ENCODE peak calls at places on chromosomes 7 and 10, in nine cellular contexts. W is right lobe of liver; E is CD8-positive, alpha-beta T cell; C is psoas muscle; X is upper lobe of right lung; Z is A549; G is tibial nerve; T is heart left ventricle; P is neural progenitor cell. J is an unnamed sample. For H3K4me1, the result is how much of the 10 kb centered on the place peaks cover.

GRCh38 chr7:138338361-138338760 is 121.7 kb upstream of the TRIM24 start:
- DNase-seq in W (peak), E (no peak), C (peak), X (no peak), Z (no peak), G (peak), T (peak), P (no peak), J (no peak)

GRCh38 chr10:101597036-101597435 is 8.9 kb downstream of the DPCD start:
- DNase-seq in W (no peak), E (no peak), C (peak), X (no peak), Z (no peak), G (no peak), T (no peak), P (peak), J (no peak)

GRCh38 chr10:568848-569247 is 120.6 kb downstream of the DIP2C start:
- DNase-seq in W (no peak), E (no peak), C (no peak), X (no peak), Z (no peak), G (no peak), T (no peak), P (no peak), J (no peak)

GRCh38 chr10:95312986-95313495 is 22.2 kb upstream of the PDLIM1 start:
- DNase-seq in W (no peak), E (no peak), C (no peak), X (no peak), Z (no peak), G (no peak), T (no peak), P (peak), J (no peak)

GRCh38 chr10:70324951-70325781 is 41.4 kb upstream of the NPFFR1 start:
- DNase-seq in W (no peak), E (no peak), C (no peak), X (no peak), Z (no peak), G (no peak), T (no peak), P (no peak), J (no peak)

GRCh38 chr10:34526186-34526585 is 288.9 kb downstream of the PARD3 start:
- DNase-seq in W (no peak), E (no peak), C (no peak), X (no peak), Z (no peak), G (no peak), T (no peak), P (no peak), J (no peak)

GRCh38 chr7:135392701-135393100 is 117.2 kb downstream of the CNOT4 start:
- DNase-seq in W (no peak), E (no peak), C (no peak), X (no peak), Z (no peak), G (no peak), T (no peak), P (no peak), J (no peak)

GRCh38 chr10:45353176-45353575 is 20.8 kb upstream of the ALOX5 start:
- DNase-seq in W (no peak), E (no peak), C (no peak), X (no peak), Z (no peak), G (no peak), T (no peak), P (no peak), J (no peak)

GRCh38 chr7:50655490-50655889 is 90.3 kb upstream of the DDC start:
- DNase-seq in W (no peak), E (no peak), C (no peak), X (no peak), Z (no peak), G (no peak), T (no peak), P (no peak), J (no peak)

GRCh38 chr7:50653997-50654425 is 88.8 kb upstream of the DDC start:
- DNase-seq in W (no peak), E (no peak), C (peak), X (no peak), Z (no peak), G (peak), T (peak), P (no peak), J (no peak)

GRCh38 chr7:50656141-50656895 is 91.1 kb upstream of the DDC start:
- DNase-seq in W (no peak), E (no peak), C (peak), X (peak), Z (no peak), G (no peak), T (no peak), P (no peak), J (no peak)

GRCh38 chr7:50653116-50653854 is 88.1 kb upstream of the DDC start:
- DNase-seq in W (no peak), E (no peak), C (peak), X (no peak), Z (no peak), G (peak), T (peak), P (no peak), J (no peak)

DNA sequence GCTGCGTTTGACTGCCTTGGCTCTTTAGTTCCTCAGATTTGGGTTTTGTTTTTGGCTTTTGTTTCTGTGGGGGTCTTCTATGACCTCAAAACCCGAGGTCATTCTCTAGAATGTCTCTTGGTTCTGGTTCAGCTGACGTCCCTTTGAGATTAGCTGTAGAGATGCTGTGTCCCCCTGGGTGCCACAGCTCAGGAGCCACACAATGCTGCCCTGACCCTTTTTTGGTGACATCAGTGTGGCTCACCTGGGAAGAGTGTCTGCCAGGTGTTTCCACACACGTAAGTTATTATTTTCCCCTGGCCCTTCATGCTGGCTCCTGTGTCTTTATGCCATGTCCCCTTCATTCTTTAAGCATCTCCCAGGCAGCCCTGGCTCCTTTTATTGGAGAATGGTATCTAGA is 89.8 kb upstream of the DDC start:
- DNase-seq in W (no peak), E (no peak), C (no peak), X (no peak), Z (no peak), G (no peak), T (no peak), P (no peak), J (no peak)
- H3K4me1 ChIP-seq in W (under half), E (under half), C (half or more), X (half or more), Z (under half), G (half or more), T (half or more), P (under half), J (half or more)

GRCh38 chr7:158782638-158783490 is 46.4 kb downstream of the ESYT2 start:
- DNase-seq in W (no peak), E (no peak), C (peak), X (no peak), Z (peak), G (peak), T (peak), P (peak), J (peak)
- TF ChIP-seq CTCF in W (peak), E (no peak), C (peak), X (peak), Z (no peak), G (peak), T (peak), P (no peak), J (peak)

DNA sequence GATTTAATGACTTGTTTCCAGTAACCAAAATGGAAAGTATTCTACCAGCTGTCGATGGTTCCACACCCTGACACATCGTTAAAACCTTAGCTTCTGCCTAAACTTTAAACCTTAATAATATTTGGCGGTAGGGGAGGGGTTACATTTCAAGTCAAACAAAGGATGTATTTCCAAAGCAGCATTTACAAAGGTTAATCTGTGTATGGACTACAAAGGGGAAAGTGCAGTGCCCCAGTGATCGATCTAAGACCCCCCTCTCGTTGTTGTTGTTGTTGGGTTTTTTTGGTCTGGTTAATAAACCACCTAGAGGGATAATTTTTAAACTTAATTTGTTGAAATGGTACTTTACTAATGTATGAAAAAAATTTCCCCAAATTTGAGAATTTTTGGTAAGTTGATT is 1.1 kb upstream of the STEAP2 start:
- DNase-seq in W (no peak), E (no peak), C (no peak), X (no peak), Z (no peak), G (no peak), T (no peak), P (no peak), J (no peak)
- H3K4me3 ChIP-seq in W (peak), E (no peak), C (no peak), X (peak), Z (no peak), G (no peak), T (no peak), P (peak), J (no peak)

DNA sequence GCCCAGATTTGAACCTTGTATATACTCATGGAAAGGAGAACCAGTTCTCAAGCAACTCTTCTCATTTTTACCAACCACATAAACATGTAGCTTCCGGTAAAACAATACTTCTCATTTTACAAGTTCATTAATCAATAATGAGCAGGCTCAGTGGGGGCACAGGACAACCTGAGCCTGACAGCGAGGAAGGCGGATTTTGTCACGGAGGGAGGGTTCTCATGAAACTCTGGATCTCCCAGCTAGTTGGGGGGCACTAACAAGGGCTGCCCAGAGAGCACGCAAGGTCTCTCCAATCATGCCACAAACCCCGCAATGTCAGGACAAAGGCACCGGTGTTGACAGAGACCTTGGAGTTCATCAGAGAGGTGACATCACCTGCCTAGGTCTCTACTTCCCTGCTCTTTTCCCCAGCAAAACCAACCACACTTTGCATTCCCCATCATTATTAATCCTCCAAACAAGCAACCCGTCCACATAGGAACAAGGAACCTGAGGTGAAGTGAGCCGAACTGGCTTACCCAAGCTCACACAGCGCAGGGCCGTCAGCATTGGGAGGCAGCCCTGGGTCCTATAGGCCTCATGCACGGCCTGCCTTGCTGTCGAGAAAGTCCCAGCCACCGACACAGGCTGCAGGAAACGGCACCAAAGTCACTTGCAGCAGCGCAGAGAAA is 192.1 kb upstream of the KLF14 start:
- DNase-seq in W (no peak), E (no peak), C (no peak), X (no peak), Z (no peak), G (no peak), T (no peak), P (no peak), J (no peak)
- H3K4me1 ChIP-seq in W (under half), E (under half), C (half or more), X (half or more), Z (half or more), G (half or more), T (under half), P (under half), J (half or more)

DNA sequence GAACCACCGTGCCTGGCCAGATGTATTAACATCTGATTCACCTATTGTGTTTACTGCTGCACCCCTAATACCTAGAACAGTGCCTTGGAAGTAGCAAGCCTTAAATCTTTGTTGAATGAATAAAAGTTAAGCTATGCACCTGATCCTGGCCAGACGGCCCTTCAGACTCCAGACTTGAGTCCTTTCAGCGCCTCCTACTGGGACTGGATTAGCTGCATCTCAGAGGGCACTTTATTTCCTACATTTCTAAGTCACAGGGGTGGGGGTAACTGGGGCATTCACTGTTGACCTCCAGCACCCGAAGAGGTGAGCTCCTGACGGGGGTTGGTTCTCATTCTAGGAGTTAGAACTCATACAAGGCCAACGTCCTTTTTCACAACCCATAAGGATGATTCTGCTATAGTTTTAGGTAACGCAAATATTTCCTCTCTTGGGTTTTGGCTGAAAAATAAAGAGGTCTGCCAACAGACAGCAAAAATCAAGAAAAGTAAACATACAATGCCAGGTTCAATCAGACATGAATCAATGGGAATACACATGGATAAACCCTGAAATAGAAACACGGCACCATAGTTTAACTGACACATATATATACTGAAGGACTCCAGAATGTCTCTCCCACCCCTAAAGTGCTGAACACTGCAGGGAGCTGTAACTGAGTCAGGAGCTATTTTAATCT is 48.0 kb upstream of the DLG5 start:
- DNase-seq in W (no peak), E (no peak), C (no peak), X (no peak), Z (peak), G (no peak), T (no peak), P (peak), J (no peak)
- TF ChIP-seq CTCF in W (no peak), E (no peak), C (no peak), X (peak), Z (peak), G (no peak), T (no peak), P (peak), J (no peak)

GRCh38 chr10:97129666-97130065 is 56.1 kb downstream of the SLIT1 start:
- DNase-seq in W (no peak), E (no peak), C (no peak), X (no peak), Z (no peak), G (no peak), T (no peak), P (no peak), J (peak)
- H3K4me3 ChIP-seq in W (no peak), E (no peak), C (no peak), X (no peak), Z (no peak), G (no peak), T (no peak), P (no peak), J (no peak)

DNA sequence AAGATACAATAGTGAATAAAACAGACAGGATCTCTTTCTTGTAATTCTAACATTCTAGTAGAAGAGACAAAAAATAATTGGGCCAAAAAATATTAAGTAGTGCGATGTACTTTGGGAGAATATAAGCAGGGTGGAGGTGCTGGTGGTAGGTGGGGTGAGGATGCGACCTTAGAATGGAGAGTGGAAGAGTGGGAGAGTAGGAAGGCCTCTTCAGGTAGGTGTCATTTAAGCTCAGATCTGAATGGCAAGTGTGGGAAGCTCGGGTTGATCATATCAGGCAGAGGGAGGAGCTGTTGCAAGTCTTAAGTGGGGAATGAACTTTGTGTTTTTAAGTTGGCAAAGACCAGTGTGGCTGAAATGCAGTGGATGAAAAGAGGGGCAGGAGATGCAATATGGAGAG is 3.8 kb upstream of the IFRD1 start:
- DNase-seq in W (no peak), E (no peak), C (no peak), X (no peak), Z (no peak), G (no peak), T (no peak), P (no peak), J (no peak)
- H3K4me1 ChIP-seq in W (under half), E (under half), C (under half), X (under half), Z (under half), G (under half), T (under half), P (under half), J (under half)

J was measured in left lung.